ENCODE peak calls at places on chromosomes 3 and 15, in eight cellular contexts. P, I, Y, S, H, A, F and V are unnamed samples.

GRCh38 chr3:148344522-148344921 is 353.2 kb upstream of the AGTR1 start:
- DNase-seq in P (no peak), I (no peak), F (no peak), H (no peak), S (no peak), A (no peak), Y (no peak), V (no peak)

GRCh38 chr3:186107148-186108105 is 1.5 kb downstream of the ETV5 start:
- DNase-seq in A (peak; percentile 78), I (peak; percentile 9), Y (peak; percentile 81), F (peak; percentile 30), P (peak; percentile 17), H (peak; percentile 80), S (peak; percentile 81), V (peak; percentile 82)

GRCh38 chr15:28888900-28889299 is 3.1 kb downstream of the APBA2 start:
- DNase-seq in A (no peak), F (no peak), Y (no peak), I (no peak), P (no peak), S (no peak), H (no peak), V (no peak)

GRCh38 chr15:39202641-39203040 is 378.2 kb upstream of the THBS1 start:
- DNase-seq in I (no peak), Y (no peak), H (no peak), S (no peak), A (peak; percentile 70), P (no peak), F (no peak), V (no peak)

GRCh38 chr15:82871577-82872484 is 62.4 kb downstream of the WHAMM start:
- DNase-seq in H (no peak), S (peak; percentile 16), I (no peak), Y (no peak), A (no peak), F (no peak), P (no peak), V (no peak)

GRCh38 chr3:131218196-131218595 is 163.4 kb upstream of the NUDT16 start:
- DNase-seq in I (no peak), A (peak; percentile 94), F (no peak), Y (no peak), H (no peak), S (no peak), P (no peak), V (no peak)

GRCh38 chr3:88231207-88231606 is 81.4 kb downstream of the C3orf38 start:
- DNase-seq in S (no peak), I (no peak), H (no peak), P (no peak), Y (no peak), A (peak; percentile 26), F (no peak), V (no peak)

GRCh38 chr15:99076555-99077308 is 28.1 kb upstream of the SYNM start:
- DNase-seq in Y (peak; percentile 43), A (peak; percentile 86), F (no peak), P (peak; percentile 30), I (no peak), H (peak; percentile 50), S (peak; percentile 70), V (no peak)

GRCh38 chr3:126745760-126746394 is 41.8 kb downstream of the CHCHD6 start:
- DNase-seq in H (peak; percentile 79), A (no peak), S (no peak), Y (no peak), I (no peak), P (no peak), F (no peak), V (no peak)

GRCh38 chr15:31245756-31246155 is 80.9 kb upstream of the KLF13 start:
- DNase-seq in Y (no peak), F (no peak), A (no peak), S (no peak), H (no peak), P (no peak), I (no peak), V (no peak)